ENCODE peak calls at places on chromosomes 5 and 9, in seven cellular contexts. W is neural crest cell, U is testis, F is NCI-H82, N is hippocampal formation, C is NCI-H1092 treated with DMSO at 0.1 percent for 48 hours, D is PC-9. B is an unnamed sample.

GRCh38 chr9:112012026-112012902 is 115.7 kb downstream of the UGCG start:
- DNase-seq in W (no peak), U (peak; percentile 30), F (no peak), N (peak; percentile 45), C (no peak), D (peak; percentile 83), B (peak; percentile 93)

GRCh38 chr5:132266031-132266835 is 8.7 kb downstream of the PDLIM4 start:
- DNase-seq in W (no peak), U (no peak), F (no peak), N (no peak), C (no peak), D (peak; percentile 83), B (no peak)

GRCh38 chr5:168529361-168530234 is 493 bp downstream of the FBLL1 start:
- DNase-seq in W (peak; percentile 9), U (peak; percentile 22), F (peak; percentile 23), N (no peak), C (no peak), D (no peak), B (no peak)

GRCh38 chr9:1879501-1879900 is 135.6 kb upstream of the SMARCA2 start:
- DNase-seq in W (no peak), U (no peak), F (no peak), N (no peak), C (no peak), D (no peak), B (no peak)

GRCh38 chr9:134286513-134287245 is 39.6 kb upstream of the RXRA start:
- DNase-seq in W (no peak), U (no peak), F (no peak), N (no peak), C (no peak), D (peak; percentile 44), B (no peak)

GRCh38 chr5:168947212-168947868 is 353.6 kb downstream of the SLIT3 start:
- DNase-seq in W (peak; percentile 74), U (peak; percentile 59), F (peak; percentile 92), N (no peak), C (peak; percentile 10), D (peak; percentile 27), B (peak; percentile 39)

GRCh38 chr5:54411176-54411575 is 44.3 kb upstream of the HSPB3 start:
- DNase-seq in W (no peak), U (no peak), F (no peak), N (no peak), C (no peak), D (no peak), B (no peak)

GRCh38 chr5:37514946-37515345 is 135.8 kb downstream of the WDR70 start:
- DNase-seq in W (no peak), U (no peak), F (no peak), N (no peak), C (no peak), D (no peak), B (no peak)

GRCh38 chr5:74406844-74407243 is 233.7 kb downstream of the ENC1 start:
- DNase-seq in W (no peak), U (no peak), F (no peak), N (no peak), C (no peak), D (no peak), B (no peak)

GRCh38 chr5:154291917-154292316 is 101.4 kb downstream of the GALNT10 start:
- DNase-seq in W (no peak), U (no peak), F (no peak), N (no peak), C (no peak), D (no peak), B (no peak)

GRCh38 chr5:56099346-56099745 is 104.6 kb upstream of the IL6ST start:
- DNase-seq in W (no peak), U (no peak), F (no peak), N (no peak), C (no peak), D (no peak), B (no peak)

GRCh38 chr5:150614651-150615040 is 25.8 kb upstream of the SYNPO start:
- DNase-seq in W (no peak), U (no peak), F (no peak), N (no peak), C (no peak), D (no peak), B (no peak)

GRCh38 chr5:61115968-61116367 is 46.3 kb downstream of the SMIM15 start:
- DNase-seq in W (no peak), U (no peak), F (no peak), N (no peak), C (no peak), D (no peak), B (no peak)

GRCh38 chr9:124869466-124869985 is 7.6 kb downstream of the ARPC5L start:
- DNase-seq in W (no peak), U (no peak), F (peak; percentile 31), N (no peak), C (no peak), D (no peak), B (peak; percentile 69)

GRCh38 chr5:175385691-175386360 is 58.2 kb downstream of the DRD1 start:
- DNase-seq in W (no peak), U (no peak), F (no peak), N (no peak), C (peak; percentile 84), D (no peak), B (no peak)

GRCh38 chr9:7205806-7206205 is 448.0 kb downstream of the KDM4C start:
- DNase-seq in W (no peak), U (no peak), F (no peak), N (no peak), C (no peak), D (no peak), B (no peak)

GRCh38 chr5:106843812-106844416 is 826.8 kb downstream of the EFNA5 start:
- DNase-seq in W (no peak), U (no peak), F (peak; percentile 17), N (no peak), C (no peak), D (no peak), B (peak; percentile 26)

GRCh38 chr9:126973651-126974529 is 59.3 kb downstream of the RALGPS1 start:
- DNase-seq in W (no peak), U (no peak), F (no peak), N (no peak), C (no peak), D (no peak), B (no peak)

GRCh38 chr9:115689331-115689730 is 464.3 kb upstream of the PAPPA start:
- DNase-seq in W (no peak), U (no peak), F (no peak), N (no peak), C (no peak), D (no peak), B (no peak)

GRCh38 chr9:31582071-31582470 is 802.4 kb upstream of the ACO1 start:
- DNase-seq in W (no peak), U (no peak), F (peak; percentile 87), N (no peak), C (no peak), D (no peak), B (no peak)

GRCh38 chr5:122263352-122264030 is 48.5 kb upstream of the SNCAIP start:
- DNase-seq in W (no peak), U (no peak), F (no peak), N (no peak), C (no peak), D (no peak), B (no peak)

GRCh38 chr5:152246401-152246800 is 158.7 kb downstream of the NMUR2 start:
- DNase-seq in W (peak; percentile 57), U (peak; percentile 26), F (no peak), N (no peak), C (no peak), D (no peak), B (peak; percentile 47)

GRCh38 chr9:25716220-25716872 is 38.1 kb upstream of the TUSC1 start:
- DNase-seq in W (peak; percentile 9), U (peak; percentile 30), F (peak; percentile 55), N (peak; percentile 21), C (peak; percentile 37), D (peak; percentile 6), B (peak; percentile 51)

GRCh38 chr5:71471193-71471592 is 15.7 kb downstream of the BDP1 start:
- DNase-seq in W (no peak), U (no peak), F (no peak), N (no peak), C (no peak), D (no peak), B (peak; percentile 33)

GRCh38 chr5:143896981-143897380 is 85.0 kb downstream of the HMHB1 start:
- DNase-seq in W (no peak), U (no peak), F (no peak), N (no peak), C (no peak), D (no peak), B (peak; percentile 26)

GRCh38 chr5:173572431-173573125 is 43.9 kb downstream of the BOD1 start:
- DNase-seq in W (no peak), U (no peak), F (no peak), N (no peak), C (no peak), D (no peak), B (no peak)

GRCh38 chr5:1733369-1733768 is 66.3 kb downstream of the MRPL36 start:
- DNase-seq in W (no peak), U (no peak), F (no peak), N (no peak), C (no peak), D (no peak), B (no peak)

GRCh38 chr5:93930098-93930497 is 188.7 kb upstream of the POU5F2 start:
- DNase-seq in W (no peak), U (no peak), F (no peak), N (no peak), C (no peak), D (no peak), B (no peak)

GRCh38 chr9:124205686-124206352 is 51.9 kb upstream of the NEK6 start:
- DNase-seq in W (no peak), U (no peak), F (no peak), N (no peak), C (no peak), D (no peak), B (no peak)

B was measured in RWPE1.